ENCODE peak calls at places on chromosomes 2 and 18, in eight cellular contexts. E, O, G, U, N, X, K and F are unnamed samples.

GRCh38 chr2:131045925-131046579 is 47.2 kb downstream of the FAM168B start:
- DNase-seq in G (no peak), O (no peak), K (peak), X (no peak), N (no peak), U (no peak), E (no peak), F (no peak)

GRCh38 chr2:20198001-20198400 is 26.9 kb downstream of the SDC1 start:
- DNase-seq in X (no peak), N (no peak), O (no peak), E (no peak), K (no peak), G (peak), U (peak), F (no peak)

GRCh38 chr2:127577503-127577902 is 42.0 kb downstream of the MYO7B start:
- DNase-seq in K (no peak), U (no peak), O (peak), N (no peak), E (no peak), G (no peak), X (no peak), F (no peak)

GRCh38 chr2:136118819-136119716 is 1.1 kb upstream of the CXCR4 start:
- DNase-seq in X (no peak), N (no peak), G (peak), K (peak), E (peak), U (peak), O (peak), F (peak)

GRCh38 chr18:69326094-69326493 is 74.6 kb upstream of the DOK6 start:
- DNase-seq in G (no peak), O (no peak), X (peak), U (no peak), E (no peak), K (no peak), N (no peak), F (no peak)

GRCh38 chr2:164252568-164253287 is 368.6 kb downstream of the GRB14 start:
- DNase-seq in K (no peak), N (no peak), E (peak), O (no peak), U (peak), G (no peak), X (no peak), F (peak)

GRCh38 chr2:107062599-107063196 is 176.7 kb upstream of the ST6GAL2 start:
- DNase-seq in N (no peak), O (no peak), X (no peak), K (no peak), U (no peak), G (no peak), E (peak), F (no peak)

GRCh38 chr2:96305091-96305978 is at the start of gene SNRNP200:
- DNase-seq in X (peak), K (peak), G (peak), O (peak), U (peak), N (peak), E (peak), F (peak)

GRCh38 chr2:46389417-46389916 is 89.9 kb upstream of the TMEM247 start:
- DNase-seq in N (no peak), U (no peak), X (peak), E (no peak), O (no peak), G (no peak), K (no peak), F (no peak)

GRCh38 chr2:26274058-26274613 is 29.4 kb downstream of the HADHB start:
- DNase-seq in G (peak), X (peak), N (peak), O (no peak), K (peak), E (no peak), U (no peak), F (no peak)

GRCh38 chr18:11504962-11505361 is 104.4 kb upstream of the SLC35G4 start:
- DNase-seq in K (no peak), G (no peak), N (no peak), E (no peak), O (no peak), U (no peak), X (no peak), F (no peak)

GRCh38 chr2:165758276-165758675 is 35.8 kb downstream of the GALNT3 start:
- DNase-seq in O (no peak), N (no peak), X (no peak), G (no peak), U (no peak), K (no peak), E (no peak), F (no peak)

GRCh38 chr2:37388074-37388473 is 43.6 kb downstream of the QPCT start:
- DNase-seq in N (peak), K (peak), X (peak), E (no peak), U (no peak), O (no peak), G (no peak), F (no peak)

GRCh38 chr2:76270356-76270755 is 559.6 kb upstream of the GCFC2 start:
- DNase-seq in X (no peak), G (no peak), O (no peak), E (no peak), U (no peak), K (no peak), N (no peak), F (no peak)

GRCh38 chr2:241234066-241234790 is 45.8 kb downstream of the ANO7 start:
- DNase-seq in K (peak), O (peak), E (no peak), X (no peak), G (no peak), N (no peak), U (no peak), F (no peak)

GRCh38 chr18:75293591-75293990 is 83.0 kb downstream of the TSHZ1 start:
- DNase-seq in X (no peak), E (no peak), U (no peak), O (no peak), K (no peak), N (peak), G (no peak), F (no peak)

GRCh38 chr2:225173909-225174308 is 131.6 kb upstream of the DOCK10 start:
- DNase-seq in X (no peak), N (no peak), O (no peak), G (no peak), E (peak), U (no peak), K (no peak), F (no peak)

GRCh38 chr2:1678609-1679008 is 65.7 kb downstream of the PXDN start:
- DNase-seq in X (no peak), E (no peak), K (peak), G (no peak), U (no peak), O (no peak), N (no peak), F (no peak)

GRCh38 chr2:224904390-224904789 is 137.9 kb downstream of the DOCK10 start:
- DNase-seq in E (no peak), N (no peak), K (peak), X (no peak), U (no peak), O (no peak), G (no peak), F (no peak)

GRCh38 chr2:55025082-55025481 is 25.2 kb downstream of the RTN4 start:
- DNase-seq in K (no peak), O (no peak), U (no peak), E (no peak), G (no peak), N (no peak), X (no peak), F (peak)

GRCh38 chr18:24766376-24766775 is 305.9 kb downstream of the HRH4 start:
- DNase-seq in U (no peak), E (no peak), X (no peak), K (no peak), G (no peak), O (no peak), N (no peak), F (no peak)

GRCh38 chr2:146981921-146982320 is 862.9 kb upstream of the ACVR2A start:
- DNase-seq in G (no peak), O (no peak), U (no peak), K (peak), E (no peak), X (no peak), N (peak), F (no peak)

GRCh38 chr18:10140928-10141327 is 227.1 kb downstream of the VAPA start:
- DNase-seq in E (no peak), K (no peak), N (peak), O (no peak), U (peak), X (peak), G (no peak), F (no peak)

GRCh38 chr2:134389331-134389835 is 135.5 kb downstream of the MGAT5 start:
- DNase-seq in K (no peak), U (no peak), X (no peak), E (no peak), G (no peak), O (no peak), N (no peak), F (no peak)

GRCh38 chr2:101272045-101272784 is 19.5 kb downstream of the CNOT11 start:
- DNase-seq in K (no peak), E (no peak), N (no peak), X (no peak), G (no peak), U (no peak), O (no peak), F (peak)

GRCh38 chr18:59207506-59207905 is 12.5 kb upstream of the GRP start:
- DNase-seq in E (no peak), K (no peak), G (no peak), O (no peak), X (no peak), N (no peak), U (no peak), F (no peak)

GRCh38 chr2:170396799-170397459 is 219.0 kb downstream of the MYO3B start:
- DNase-seq in N (peak), O (no peak), U (peak), K (no peak), X (peak), G (no peak), E (no peak), F (no peak)

GRCh38 chr2:238851026-238851425 is 3.1 kb downstream of the TWIST2 start:
- DNase-seq in K (no peak), O (no peak), X (no peak), N (no peak), G (no peak), E (no peak), U (no peak), F (no peak)

GRCh38 chr2:8520791-8521344 is 161.0 kb upstream of the ID2 start:
- DNase-seq in U (peak), G (no peak), N (no peak), X (no peak), K (no peak), O (no peak), E (no peak), F (peak)

DNA sequence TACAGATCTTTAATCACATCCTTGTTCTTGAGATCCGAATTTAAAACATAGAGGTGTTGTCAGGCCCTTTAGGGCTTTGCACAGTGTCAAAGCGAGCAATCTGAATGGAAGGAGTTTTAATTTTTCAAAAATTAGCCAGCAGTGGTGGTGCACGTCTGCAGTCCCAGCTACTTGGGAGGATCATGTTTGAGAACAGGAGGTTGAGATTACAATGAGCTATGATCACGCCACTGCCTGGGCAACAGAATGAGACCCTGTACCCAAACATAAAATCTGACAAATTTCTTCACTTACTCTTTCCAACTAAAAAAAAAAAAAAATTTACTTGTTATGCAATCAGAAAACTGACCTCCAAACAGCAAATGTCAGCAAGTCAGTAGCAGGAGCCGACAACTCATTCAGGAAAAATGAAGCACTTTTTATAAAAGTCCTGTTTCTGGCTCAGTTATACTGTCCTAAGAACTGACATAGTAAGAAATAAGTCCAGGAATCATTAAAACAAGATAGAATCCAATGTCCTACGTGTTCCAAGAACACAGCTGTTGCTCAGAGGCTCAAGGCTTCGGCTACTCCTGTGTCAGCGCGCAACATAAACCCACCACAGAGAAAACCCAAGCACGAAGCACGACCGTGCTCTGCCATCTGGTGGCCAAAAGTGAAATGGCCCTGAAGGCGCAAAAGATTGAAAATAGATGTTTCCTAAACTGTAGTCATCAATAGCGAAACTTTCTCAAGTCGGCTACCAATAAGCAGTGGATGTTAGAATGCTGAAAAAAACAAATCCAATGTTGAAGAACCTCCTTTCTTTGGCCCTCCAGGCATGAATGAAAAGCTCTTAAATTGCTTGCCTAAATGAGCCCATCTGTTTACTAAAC is 138.1 kb downstream of the INO80D start:
- DNase-seq in K (peak), N (peak), G (peak), X (peak), O (peak), U (peak), E (peak), F (peak)
- H3K4me3 ChIP-seq in K (peak), N (no peak), G (no peak), X (no peak), O (no peak), U (no peak), E (no peak), F (no peak)

GRCh38 chr18:77702686-77703085 is 453.0 kb downstream of the GALR1 start:
- DNase-seq in N (no peak), K (no peak), G (no peak), U (peak), E (peak), X (peak), O (no peak), F (peak)
- TF ChIP-seq CTCF in N (peak), K (no peak), G (no peak), U (peak), E (peak), X (no peak), O (no peak), F (peak)

GRCh38 chr2:197495433-197496134 is 4.1 kb downstream of the HSPD1 start:
- DNase-seq in X (no peak), E (no peak), N (no peak), G (no peak), K (no peak), U (no peak), O (no peak), F (no peak)
- H3K4me3 ChIP-seq in X (no peak), E (no peak), N (no peak), G (no peak), K (no peak), U (peak), O (no peak), F (no peak)

GRCh38 chr2:201918981-201919380 is 112.6 kb downstream of the CDK15 start:
- DNase-seq in G (no peak), O (no peak), E (no peak), U (no peak), K (no peak), N (no peak), X (no peak), F (no peak)

GRCh38 chr2:201916565-201916964 is 110.2 kb downstream of the CDK15 start:
- DNase-seq in X (no peak), K (no peak), G (no peak), N (no peak), E (no peak), U (peak), O (no peak), F (no peak)

GRCh38 chr2:201913197-201913596 is 106.9 kb downstream of the CDK15 start:
- DNase-seq in N (no peak), E (no peak), G (no peak), U (no peak), K (no peak), X (peak), O (no peak), F (no peak)

GRCh38 chr2:201911372-201911771 is 105.0 kb downstream of the CDK15 start:
- DNase-seq in K (no peak), U (no peak), N (no peak), G (no peak), O (no peak), E (no peak), X (no peak), F (no peak)

GRCh38 chr2:201915446-201915845 is 109.1 kb downstream of the CDK15 start:
- DNase-seq in K (no peak), G (no peak), O (no peak), E (no peak), U (no peak), X (no peak), N (no peak), F (peak)
- TF ChIP-seq CTCF in K (no peak), G (no peak), O (no peak), E (no peak), U (peak), X (no peak), N (no peak), F (peak)

DNA sequence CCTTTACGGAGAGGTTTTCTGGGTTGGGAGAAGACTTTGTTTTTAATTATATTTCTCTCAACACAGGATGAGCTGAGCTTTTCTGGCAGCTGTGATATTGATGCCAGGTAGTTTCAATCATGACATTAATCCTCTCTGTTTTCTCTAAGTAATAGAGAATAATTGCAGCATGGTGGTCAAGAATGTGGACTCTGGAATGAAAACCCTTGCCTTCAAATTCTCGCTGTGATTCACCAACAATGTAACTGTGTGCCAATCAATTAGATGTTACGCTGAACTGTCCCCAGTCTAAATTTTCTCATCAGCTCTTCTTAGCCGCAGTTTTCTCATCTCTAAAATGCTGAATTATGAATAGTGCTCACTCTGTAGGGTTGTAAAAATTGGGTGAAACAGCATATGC is 31.6 kb upstream of the PPM1B start:
- DNase-seq in O (no peak), E (no peak), G (no peak), X (no peak), K (no peak), N (no peak), U (no peak), F (no peak)
- H3K4me3 ChIP-seq in O (no peak), E (no peak), G (no peak), X (no peak), K (no peak), N (no peak), U (no peak), F (no peak)